ENCODE peak calls at places on chromosomes 2 and 18, in eight cellular contexts. One of them, this sample, is unnamed.

GRCh38 chr2:43609304-43609883 is 13.6 kb upstream of the THADA start:
- DNase-seq in neural progenitor cell: peak
- DNase-seq in HCT116: peak
- DNase-seq in MM.1S: peak
- DNase-seq in OCI-LY7: peak
- DNase-seq in hepatocyte: peak
- DNase-seq in SK-N-SH: peak
- DNase-seq in GM23338: peak
- DNase-seq in this sample: peak

GRCh38 chr18:63848159-63848558 is 39.3 kb upstream of the SERPINB2 start:
- DNase-seq in neural progenitor cell: peak
- DNase-seq in HCT116: peak
- DNase-seq in MM.1S: peak
- DNase-seq in OCI-LY7: peak
- DNase-seq in hepatocyte: peak
- DNase-seq in SK-N-SH: peak
- DNase-seq in GM23338: peak
- DNase-seq in this sample: peak

GRCh38 chr2:128319773-128320608 is 1.3 kb upstream of the HS6ST1 start:
- DNase-seq in neural progenitor cell: no peak
- DNase-seq in HCT116: no peak
- DNase-seq in MM.1S: no peak
- DNase-seq in OCI-LY7: no peak
- DNase-seq in hepatocyte: no peak
- DNase-seq in SK-N-SH: peak
- DNase-seq in GM23338: no peak
- DNase-seq in this sample: no peak

GRCh38 chr2:207254526-207255464 is 89.0 kb upstream of the KLF7 start:
- DNase-seq in neural progenitor cell: no peak
- DNase-seq in HCT116: no peak
- DNase-seq in MM.1S: no peak
- DNase-seq in OCI-LY7: no peak
- DNase-seq in hepatocyte: no peak
- DNase-seq in SK-N-SH: no peak
- DNase-seq in GM23338: no peak
- DNase-seq in this sample: peak

GRCh38 chr2:96163768-96164429 is 18.7 kb upstream of the DUSP2 start:
- DNase-seq in neural progenitor cell: no peak
- DNase-seq in HCT116: no peak
- DNase-seq in MM.1S: no peak
- DNase-seq in OCI-LY7: peak
- DNase-seq in hepatocyte: no peak
- DNase-seq in SK-N-SH: no peak
- DNase-seq in GM23338: no peak
- DNase-seq in this sample: no peak

GRCh38 chr2:169012812-169013627 is 18.1 kb downstream of the ABCB11 start:
- DNase-seq in neural progenitor cell: no peak
- DNase-seq in HCT116: no peak
- DNase-seq in MM.1S: no peak
- DNase-seq in OCI-LY7: no peak
- DNase-seq in hepatocyte: no peak
- DNase-seq in SK-N-SH: no peak
- DNase-seq in GM23338: no peak
- DNase-seq in this sample: peak

GRCh38 chr2:97735161-97735561 is 21.8 kb downstream of the ZAP70 start:
- DNase-seq in neural progenitor cell: no peak
- DNase-seq in HCT116: no peak
- DNase-seq in MM.1S: no peak
- DNase-seq in OCI-LY7: no peak
- DNase-seq in hepatocyte: no peak
- DNase-seq in SK-N-SH: no peak
- DNase-seq in GM23338: no peak
- DNase-seq in this sample: no peak

GRCh38 chr2:132943829-132944228 is 273.8 kb upstream of the LYPD1 start:
- DNase-seq in neural progenitor cell: no peak
- DNase-seq in HCT116: no peak
- DNase-seq in MM.1S: no peak
- DNase-seq in OCI-LY7: no peak
- DNase-seq in hepatocyte: no peak
- DNase-seq in SK-N-SH: no peak
- DNase-seq in GM23338: no peak
- DNase-seq in this sample: no peak

GRCh38 chr2:45845566-45845965 is 194.1 kb downstream of the PRKCE start:
- DNase-seq in neural progenitor cell: no peak
- DNase-seq in HCT116: no peak
- DNase-seq in MM.1S: no peak
- DNase-seq in OCI-LY7: no peak
- DNase-seq in hepatocyte: no peak
- DNase-seq in SK-N-SH: peak
- DNase-seq in GM23338: no peak
- DNase-seq in this sample: no peak

GRCh38 chr18:76620326-76620813 is 125.3 kb upstream of the ZNF516 start:
- DNase-seq in neural progenitor cell: peak
- DNase-seq in HCT116: peak
- DNase-seq in MM.1S: peak
- DNase-seq in OCI-LY7: peak
- DNase-seq in hepatocyte: peak
- DNase-seq in SK-N-SH: no peak
- DNase-seq in GM23338: peak
- DNase-seq in this sample: no peak

GRCh38 chr18:13464432-13465125 is 246.0 kb downstream of the LDLRAD4 start:
- DNase-seq in neural progenitor cell: no peak
- DNase-seq in HCT116: no peak
- DNase-seq in MM.1S: peak
- DNase-seq in OCI-LY7: peak
- DNase-seq in hepatocyte: no peak
- DNase-seq in SK-N-SH: no peak
- DNase-seq in GM23338: no peak
- DNase-seq in this sample: no peak

GRCh38 chr2:147172493-147173185 is 672.2 kb upstream of the ACVR2A start:
- DNase-seq in neural progenitor cell: no peak
- DNase-seq in HCT116: no peak
- DNase-seq in MM.1S: no peak
- DNase-seq in OCI-LY7: no peak
- DNase-seq in hepatocyte: no peak
- DNase-seq in SK-N-SH: no peak
- DNase-seq in GM23338: no peak
- DNase-seq in this sample: no peak

GRCh38 chr2:216857131-216857550 is 2.7 kb downstream of the TNP1 start:
- DNase-seq in neural progenitor cell: peak
- DNase-seq in HCT116: no peak
- DNase-seq in MM.1S: no peak
- DNase-seq in OCI-LY7: no peak
- DNase-seq in hepatocyte: peak
- DNase-seq in SK-N-SH: no peak
- DNase-seq in GM23338: no peak
- DNase-seq in this sample: peak

GRCh38 chr2:108927936-108928659 is 60.9 kb downstream of the EDAR start:
- DNase-seq in neural progenitor cell: peak
- DNase-seq in HCT116: peak
- DNase-seq in MM.1S: peak
- DNase-seq in OCI-LY7: peak
- DNase-seq in hepatocyte: peak
- DNase-seq in SK-N-SH: peak
- DNase-seq in GM23338: peak
- DNase-seq in this sample: peak

GRCh38 chr2:96345868-96346452 is 10.4 kb downstream of the NCAPH start:
- DNase-seq in neural progenitor cell: no peak
- DNase-seq in HCT116: no peak
- DNase-seq in MM.1S: no peak
- DNase-seq in OCI-LY7: no peak
- DNase-seq in hepatocyte: no peak
- DNase-seq in SK-N-SH: no peak
- DNase-seq in GM23338: no peak
- DNase-seq in this sample: no peak

GRCh38 chr2:135151615-135152014 is 99.5 kb downstream of the RAB3GAP1 start:
- DNase-seq in neural progenitor cell: no peak
- DNase-seq in HCT116: no peak
- DNase-seq in MM.1S: no peak
- DNase-seq in OCI-LY7: no peak
- DNase-seq in hepatocyte: no peak
- DNase-seq in SK-N-SH: no peak
- DNase-seq in GM23338: no peak
- DNase-seq in this sample: no peak

GRCh38 chr2:2812648-2813047 is 481.6 kb upstream of the MYT1L start:
- DNase-seq in neural progenitor cell: no peak
- DNase-seq in HCT116: no peak
- DNase-seq in MM.1S: no peak
- DNase-seq in OCI-LY7: no peak
- DNase-seq in hepatocyte: no peak
- DNase-seq in SK-N-SH: no peak
- DNase-seq in GM23338: no peak
- DNase-seq in this sample: no peak

GRCh38 chr2:54558188-54558975 is 102.3 kb downstream of the SPTBN1 start:
- DNase-seq in neural progenitor cell: peak
- DNase-seq in HCT116: peak
- DNase-seq in MM.1S: peak
- DNase-seq in OCI-LY7: peak
- DNase-seq in hepatocyte: peak
- DNase-seq in SK-N-SH: peak
- DNase-seq in GM23338: peak
- DNase-seq in this sample: peak

GRCh38 chr2:178298785-178299212 is 104.5 kb downstream of the OSBPL6 start:
- DNase-seq in neural progenitor cell: no peak
- DNase-seq in HCT116: peak
- DNase-seq in MM.1S: no peak
- DNase-seq in OCI-LY7: no peak
- DNase-seq in hepatocyte: no peak
- DNase-seq in SK-N-SH: no peak
- DNase-seq in GM23338: no peak
- DNase-seq in this sample: peak
- TF ChIP-seq EZH2phosphoT487 in neural progenitor cell: no peak
- TF ChIP-seq EZH2phosphoT487 in HCT116: no peak
- TF ChIP-seq EZH2phosphoT487 in MM.1S: no peak
- TF ChIP-seq EZH2phosphoT487 in OCI-LY7: no peak
- TF ChIP-seq EZH2phosphoT487 in hepatocyte: no peak
- TF ChIP-seq EZH2phosphoT487 in SK-N-SH: no peak
- TF ChIP-seq EZH2phosphoT487 in GM23338: no peak
- TF ChIP-seq EZH2phosphoT487 in this sample: no peak

GRCh38 chr2:235936493-235936892 is 231.7 kb downstream of the GBX2 start:
- DNase-seq in neural progenitor cell: peak
- DNase-seq in HCT116: no peak
- DNase-seq in MM.1S: no peak
- DNase-seq in OCI-LY7: no peak
- DNase-seq in hepatocyte: no peak
- DNase-seq in SK-N-SH: no peak
- DNase-seq in GM23338: peak
- DNase-seq in this sample: peak
- TF ChIP-seq CTCF in neural progenitor cell: peak
- TF ChIP-seq CTCF in HCT116: peak
- TF ChIP-seq CTCF in MM.1S: peak
- TF ChIP-seq CTCF in OCI-LY7: peak
- TF ChIP-seq CTCF in hepatocyte: peak
- TF ChIP-seq CTCF in SK-N-SH: peak
- TF ChIP-seq CTCF in GM23338: peak
- TF ChIP-seq CTCF in this sample: peak

GRCh38 chr18:42781298-42781815 is 334.1 kb downstream of the RIT2 start:
- DNase-seq in neural progenitor cell: peak
- DNase-seq in HCT116: no peak
- DNase-seq in MM.1S: no peak
- DNase-seq in OCI-LY7: no peak
- DNase-seq in hepatocyte: no peak
- DNase-seq in SK-N-SH: no peak
- DNase-seq in GM23338: no peak
- DNase-seq in this sample: no peak

GRCh38 chr18:42782929-42783328 is 332.6 kb downstream of the RIT2 start:
- DNase-seq in neural progenitor cell: no peak
- DNase-seq in HCT116: no peak
- DNase-seq in MM.1S: no peak
- DNase-seq in OCI-LY7: no peak
- DNase-seq in hepatocyte: no peak
- DNase-seq in SK-N-SH: no peak
- DNase-seq in GM23338: no peak
- DNase-seq in this sample: no peak

GRCh38 chr18:42784612-42785011 is 330.9 kb downstream of the RIT2 start:
- DNase-seq in neural progenitor cell: no peak
- DNase-seq in HCT116: no peak
- DNase-seq in MM.1S: no peak
- DNase-seq in OCI-LY7: no peak
- DNase-seq in hepatocyte: no peak
- DNase-seq in SK-N-SH: no peak
- DNase-seq in GM23338: no peak
- DNase-seq in this sample: no peak

DNA sequence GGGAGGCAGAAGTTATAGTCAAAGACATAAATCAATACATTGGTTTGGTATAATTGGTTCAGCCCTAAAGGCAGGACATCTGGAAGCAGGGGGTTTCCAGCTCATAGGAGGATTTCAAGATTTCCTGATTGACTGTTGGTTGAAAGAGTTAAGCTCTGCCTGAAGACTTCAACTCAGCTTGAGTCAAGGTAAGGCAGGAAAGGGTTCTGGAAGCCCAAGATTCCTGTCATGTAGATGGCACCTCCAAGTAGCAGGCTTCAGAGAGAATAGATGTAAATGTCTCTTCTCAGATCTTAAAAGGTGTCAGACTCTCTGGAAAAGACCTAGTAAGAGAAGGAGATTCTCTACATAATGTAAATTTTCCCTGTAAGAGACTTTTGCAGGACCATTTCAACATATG is 335.3 kb downstream of the RIT2 start:
- DNase-seq in neural progenitor cell: no peak
- DNase-seq in HCT116: no peak
- DNase-seq in MM.1S: no peak
- DNase-seq in OCI-LY7: no peak
- DNase-seq in hepatocyte: no peak
- DNase-seq in SK-N-SH: no peak
- DNase-seq in GM23338: peak
- DNase-seq in this sample: no peak
- TF ChIP-seq EZH2phosphoT487 in neural progenitor cell: no peak
- TF ChIP-seq EZH2phosphoT487 in HCT116: no peak
- TF ChIP-seq EZH2phosphoT487 in MM.1S: no peak
- TF ChIP-seq EZH2phosphoT487 in OCI-LY7: no peak
- TF ChIP-seq EZH2phosphoT487 in hepatocyte: no peak
- TF ChIP-seq EZH2phosphoT487 in SK-N-SH: no peak
- TF ChIP-seq EZH2phosphoT487 in GM23338: no peak
- TF ChIP-seq EZH2phosphoT487 in this sample: no peak

DNA sequence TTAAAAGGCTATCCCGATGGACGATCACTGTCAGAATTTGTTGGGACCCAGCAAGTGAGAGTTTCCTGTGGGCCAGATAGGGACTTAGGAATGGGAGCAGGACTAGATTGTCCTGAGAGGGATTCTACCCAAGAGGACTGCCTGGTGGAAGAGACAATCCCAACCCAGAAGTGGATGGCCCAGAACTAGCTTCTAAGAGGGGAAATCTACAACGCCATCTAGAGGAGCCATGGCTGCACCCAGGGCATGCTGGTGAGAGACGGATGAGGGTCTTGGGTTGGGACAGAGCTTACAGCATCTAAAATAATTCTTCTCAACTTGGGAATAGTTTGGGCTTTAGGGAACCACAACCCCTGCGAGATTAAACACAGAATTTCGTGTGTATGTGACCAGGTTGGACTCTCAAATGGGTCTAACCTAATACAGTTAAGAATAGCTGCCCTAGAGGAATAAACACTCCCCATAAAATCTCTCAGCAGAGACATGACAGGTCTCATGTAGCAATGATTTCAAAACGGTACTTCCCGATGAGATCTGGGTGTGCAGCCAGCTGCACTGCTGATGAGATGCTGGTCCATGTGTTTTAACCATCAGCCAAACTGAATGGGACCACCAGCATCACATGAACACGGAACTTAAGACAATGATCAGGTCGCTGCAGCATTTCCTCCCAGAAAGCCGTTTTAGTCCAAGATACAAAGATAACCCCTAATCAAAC is 50.8 kb downstream of the CCBE1 start:
- DNase-seq in neural progenitor cell: no peak
- DNase-seq in HCT116: no peak
- DNase-seq in MM.1S: no peak
- DNase-seq in OCI-LY7: no peak
- DNase-seq in hepatocyte: no peak
- DNase-seq in SK-N-SH: no peak
- DNase-seq in GM23338: peak
- DNase-seq in this sample: no peak
- TF ChIP-seq CTCF in neural progenitor cell: peak
- TF ChIP-seq CTCF in HCT116: peak
- TF ChIP-seq CTCF in MM.1S: no peak
- TF ChIP-seq CTCF in OCI-LY7: peak
- TF ChIP-seq CTCF in hepatocyte: no peak
- TF ChIP-seq CTCF in SK-N-SH: peak
- TF ChIP-seq CTCF in GM23338: peak
- TF ChIP-seq CTCF in this sample: peak